ENCODE peak calls at places on chromosomes 7 and 10, in five cellular contexts. Y is BJ, F is neural progenitor cell, A is right lobe of liver, N is cardiac muscle cell. C is an unnamed sample. For H3K27me3, the result is how much of the 10 kb centered on the place peaks cover.

GRCh38 chr10:96138102-96138501 is 8.0 kb downstream of the ZNF518A start:
- DNase-seq in Y (no peak), F (peak), A (no peak), N (no peak), C (no peak)

GRCh38 chr10:90674461-90674860 is 183.4 kb downstream of the HTR7 start:
- DNase-seq in Y (no peak), F (no peak), A (no peak), N (no peak), C (no peak)

GRCh38 chr10:84494849-84495180 is 166.4 kb downstream of the CCSER2 start:
- DNase-seq in Y (no peak), F (no peak), A (no peak), N (no peak), C (no peak)

GRCh38 chr10:131843881-131844284 is 56.9 kb upstream of the PPP2R2D start:
- DNase-seq in Y (no peak), F (no peak), A (no peak), N (no peak), C (no peak)

GRCh38 chr10:16832351-16833080 is 15.3 kb upstream of the RSU1 start:
- DNase-seq in Y (peak), F (no peak), A (no peak), N (peak), C (peak)

GRCh38 chr10:133279961-133280283 is 3.3 kb upstream of the ADAM8 start:
- DNase-seq in Y (no peak), F (no peak), A (no peak), N (no peak), C (no peak)

GRCh38 chr7:132164558-132165130 is 411.6 kb downstream of the PLXNA4 start:
- DNase-seq in Y (no peak), F (no peak), A (no peak), N (no peak), C (no peak)

GRCh38 chr10:113004219-113004618 is 54.2 kb downstream of the TCF7L2 start:
- DNase-seq in Y (no peak), F (no peak), A (no peak), N (no peak), C (no peak)

GRCh38 chr10:127117125-127117524 is 79.3 kb downstream of the INSYN2A start:
- DNase-seq in Y (peak), F (peak), A (no peak), N (peak), C (no peak)

GRCh38 chr7:157087646-157088045 is 51.1 kb upstream of the UBE3C start:
- DNase-seq in Y (no peak), F (no peak), A (peak), N (no peak), C (no peak)

GRCh38 chr7:26101471-26102151 is 50.4 kb upstream of the NFE2L3 start:
- DNase-seq in Y (no peak), F (peak), A (no peak), N (no peak), C (no peak)

GRCh38 chr10:61110188-61110844 is 166.3 kb upstream of the RHOBTB1 start:
- DNase-seq in Y (peak), F (no peak), A (no peak), N (peak), C (no peak)

GRCh38 chr10:84903320-84903719 is 574.9 kb downstream of the CCSER2 start:
- DNase-seq in Y (no peak), F (no peak), A (no peak), N (no peak), C (no peak)

GRCh38 chr7:34823650-34824258 is 165.7 kb downstream of the NPSR1 start:
- DNase-seq in Y (no peak), F (peak), A (peak), N (peak), C (peak)

GRCh38 chr7:68470836-68471235 is 1127.4 kb upstream of the AUTS2 start:
- DNase-seq in Y (no peak), F (no peak), A (no peak), N (no peak), C (no peak)

GRCh38 chr7:134662166-134662870 is 15.7 kb downstream of the BPGM start:
- DNase-seq in Y (no peak), F (no peak), A (no peak), N (no peak), C (no peak)

GRCh38 chr7:24882989-24883631 is 96.9 kb downstream of the OSBPL3 start:
- DNase-seq in Y (peak), F (no peak), A (no peak), N (peak), C (no peak)

GRCh38 chr10:115355162-115355760 is 262.1 kb downstream of the ATRNL1 start:
- DNase-seq in Y (peak), F (peak), A (peak), N (peak), C (no peak)

GRCh38 chr7:152673902-152674301 is 2.0 kb downstream of the XRCC2 start:
- DNase-seq in Y (no peak), F (no peak), A (no peak), N (no peak), C (peak)

GRCh38 chr7:29447828-29448227 is 115.8 kb upstream of the PRR15 start:
- DNase-seq in Y (no peak), F (no peak), A (no peak), N (peak), C (no peak)

GRCh38 chr10:74650613-74651012 is 175.8 kb upstream of the KAT6B start:
- DNase-seq in Y (no peak), F (no peak), A (no peak), N (no peak), C (no peak)

GRCh38 chr10:105743343-105744056 is 1102.4 kb downstream of the SORCS3 start:
- DNase-seq in Y (no peak), F (no peak), A (no peak), N (no peak), C (no peak)

GRCh38 chr7:19491821-19492452 is 216.9 kb downstream of the POLR1F start:
- DNase-seq in Y (peak), F (peak), A (no peak), N (peak), C (no peak)

GRCh38 chr10:118844731-118845573 is 90.2 kb upstream of the CACUL1 start:
- DNase-seq in Y (no peak), F (no peak), A (no peak), N (peak), C (no peak)

GRCh38 chr10:119608316-119609155 is 11.8 kb upstream of the TIAL1 start:
- DNase-seq in Y (no peak), F (peak), A (peak), N (peak), C (peak)

GRCh38 chr7:33623267-33623666 is 282.1 kb upstream of the BMPER start:
- DNase-seq in Y (peak), F (no peak), A (no peak), N (peak), C (no peak)

GRCh38 chr10:2700626-2701305 is 366.6 kb upstream of the PFKP start:
- DNase-seq in Y (no peak), F (no peak), A (no peak), N (no peak), C (no peak)

GRCh38 chr7:91668217-91668616 is 212.3 kb downstream of the MTERF1 start:
- DNase-seq in Y (no peak), F (no peak), A (no peak), N (no peak), C (no peak)

GRCh38 chr7:127953966-127954365 is 77.3 kb downstream of the LRRC4 start:
- DNase-seq in Y (no peak), F (peak), A (no peak), N (no peak), C (no peak)

GRCh38 chr7:20331912-20332317 is 1.2 kb downstream of the ITGB8 start:
- DNase-seq in Y (no peak), F (peak), A (no peak), N (no peak), C (no peak)

GRCh38 chr10:91579351-91579985 is 53.4 kb downstream of the PPP1R3C start:
- DNase-seq in Y (no peak), F (no peak), A (no peak), N (no peak), C (no peak)

GRCh38 chr7:143408686-143409551 is at the start of gene EPHA1:
- DNase-seq in Y (no peak), F (peak), A (peak), N (peak), C (peak)

GRCh38 chr7:143405158-143405557 is 3.5 kb downstream of the EPHA1 start:
- DNase-seq in Y (no peak), F (no peak), A (no peak), N (peak), C (no peak)

GRCh38 chr7:143408247-143408685 is 390 bp downstream of the EPHA1 start:
- DNase-seq in Y (no peak), F (peak), A (peak), N (no peak), C (no peak)

GRCh38 chr7:143405671-143406352 is 2.8 kb downstream of the EPHA1 start:
- DNase-seq in Y (no peak), F (no peak), A (peak), N (no peak), C (no peak)

DNA sequence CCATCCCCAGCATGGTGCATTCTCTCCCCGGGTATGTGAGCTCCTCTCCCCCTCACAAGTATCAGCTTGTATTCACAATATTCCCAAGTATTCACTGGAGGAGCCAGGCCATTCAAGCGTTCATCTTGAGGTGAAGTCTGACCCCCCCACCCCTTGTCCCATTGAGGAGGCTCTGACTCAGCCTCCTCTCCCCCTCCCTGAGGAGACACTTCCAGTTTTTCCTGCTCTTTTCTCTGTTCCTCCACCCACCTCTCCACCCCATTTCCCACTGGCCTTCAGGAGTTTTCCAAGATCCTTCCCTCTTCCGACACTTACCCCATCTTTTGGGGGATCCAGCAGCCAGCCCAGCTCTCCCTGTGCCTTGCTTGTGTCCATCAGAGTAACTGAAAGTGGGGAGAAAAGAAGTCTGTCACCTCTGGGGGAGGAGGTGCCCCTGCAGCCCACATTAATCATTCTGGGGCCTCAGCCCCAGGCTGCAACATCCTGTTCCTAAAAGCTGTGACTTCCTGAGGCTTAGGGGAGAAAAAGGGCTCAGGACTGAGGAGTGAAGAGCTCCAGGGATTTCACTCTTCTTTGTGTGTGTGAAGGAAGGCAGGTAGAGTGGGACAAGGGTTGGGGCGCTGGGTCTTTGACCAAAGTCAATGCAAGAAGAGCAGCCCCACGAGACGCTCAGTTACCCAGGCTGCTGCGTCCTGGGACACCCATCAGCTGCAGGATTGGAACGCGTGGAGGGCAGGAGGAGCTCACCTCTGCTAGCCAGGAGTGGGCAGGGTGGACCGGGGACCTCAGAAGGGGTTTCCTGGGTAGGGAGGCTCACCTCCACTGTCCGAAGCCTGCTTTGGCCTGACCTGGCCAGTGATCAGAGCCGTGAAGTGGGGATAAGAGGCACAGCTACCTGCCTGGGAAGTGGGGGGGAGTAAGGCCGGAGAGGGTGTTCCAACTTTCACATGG is 1.1 kb downstream of the EPHA1 start:
- DNase-seq in Y (no peak), F (no peak), A (no peak), N (no peak), C (no peak)
- H3K4me3 ChIP-seq in Y (no peak), F (peak), A (peak), N (no peak), C (no peak)

GRCh38 chr7:123208793-123209192 is 9.0 kb upstream of the SLC13A1 start:
- DNase-seq in Y (no peak), F (peak), A (no peak), N (peak), C (no peak)
- TF ChIP-seq CTCF in Y (no peak), F (peak), A (peak), N (peak), C (no peak)

GRCh38 chr10:101221479-101222246 is 7.6 kb downstream of the LBX1 start:
- DNase-seq in Y (no peak), F (no peak), A (no peak), N (no peak), C (no peak)

GRCh38 chr10:101224060-101224909 is 5.0 kb downstream of the LBX1 start:
- DNase-seq in Y (no peak), F (peak), A (no peak), N (no peak), C (no peak)

GRCh38 chr10:101223274-101224059 is 5.8 kb downstream of the LBX1 start:
- DNase-seq in Y (no peak), F (peak), A (no peak), N (no peak), C (no peak)

GRCh38 chr10:101222683-101223273 is 6.5 kb downstream of the LBX1 start:
- DNase-seq in Y (no peak), F (peak), A (no peak), N (no peak), C (no peak)

GRCh38 chr10:101222247-101222531 is 7.1 kb downstream of the LBX1 start:
- DNase-seq in Y (no peak), F (peak), A (no peak), N (no peak), C (no peak)
- H3K27me3 ChIP-seq in Y (half or more), F (half or more), A (half or more), N (half or more), C (under half)

GRCh38 chr10:71667374-71667750 is 52.2 kb downstream of the C10orf105 start:
- DNase-seq in Y (no peak), F (no peak), A (no peak), N (no peak), C (no peak)
- H3K4me3 ChIP-seq in Y (no peak), F (no peak), A (no peak), N (no peak), C (no peak)

DNA sequence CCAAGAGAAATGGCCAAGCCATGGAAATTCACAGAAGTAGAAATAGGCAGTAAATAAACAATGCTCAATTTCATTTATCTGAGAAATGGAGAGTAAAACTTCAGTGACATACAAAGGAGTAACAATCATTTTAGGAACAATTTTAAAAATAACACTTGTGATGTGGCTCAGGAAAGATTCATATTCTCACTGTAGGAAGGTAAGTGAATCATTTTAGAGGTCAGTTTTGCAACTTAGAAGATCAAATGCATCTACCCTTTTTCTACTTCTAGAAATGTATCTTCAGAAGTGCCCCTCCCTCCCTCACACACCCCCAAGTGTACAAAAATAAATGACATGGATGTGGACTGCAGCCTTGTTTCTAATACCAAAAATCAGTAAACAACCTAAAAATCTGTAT is 78.3 kb downstream of the ALOX5 start:
- DNase-seq in Y (no peak), F (no peak), A (no peak), N (no peak), C (no peak)
- TF ChIP-seq CTCF in Y (no peak), F (no peak), A (no peak), N (no peak), C (no peak)

DNA sequence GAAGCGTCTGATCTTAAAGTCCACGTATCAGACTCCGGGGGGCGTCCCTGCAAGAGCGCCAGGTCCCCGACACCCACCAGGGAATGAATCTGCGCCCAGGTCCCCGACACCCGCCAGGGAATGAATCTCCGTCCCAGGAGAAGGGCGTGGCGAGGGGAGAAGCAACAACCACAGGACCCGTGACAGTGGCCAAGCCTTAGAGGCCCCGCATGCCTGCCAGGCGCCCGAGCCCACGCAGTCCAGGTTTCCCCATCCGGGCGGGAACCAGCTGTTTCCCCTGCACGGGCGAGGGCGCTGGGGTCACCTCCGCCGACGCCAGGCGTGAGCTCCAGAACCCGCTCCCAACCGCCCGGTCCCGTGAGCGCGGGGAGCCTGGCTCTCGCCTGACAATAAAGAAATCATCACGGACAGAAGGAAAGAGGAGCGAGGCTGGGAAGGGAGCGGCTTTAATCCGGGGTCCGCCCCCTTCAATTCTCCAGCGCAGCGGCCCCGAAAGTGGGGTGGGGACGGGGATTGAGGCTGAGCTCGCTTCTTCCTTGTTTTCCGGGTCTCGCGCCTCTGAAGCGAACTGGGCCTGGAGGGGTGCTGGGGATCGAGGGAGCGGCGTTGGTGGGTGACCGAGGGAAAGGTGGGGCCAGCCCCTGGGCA is 29.0 kb upstream of the BMS1 start:
- DNase-seq in Y (no peak), F (peak), A (no peak), N (no peak), C (no peak)
- H3K27me3 ChIP-seq in Y (under half), F (half or more), A (under half), N (half or more), C (under half)

DNA sequence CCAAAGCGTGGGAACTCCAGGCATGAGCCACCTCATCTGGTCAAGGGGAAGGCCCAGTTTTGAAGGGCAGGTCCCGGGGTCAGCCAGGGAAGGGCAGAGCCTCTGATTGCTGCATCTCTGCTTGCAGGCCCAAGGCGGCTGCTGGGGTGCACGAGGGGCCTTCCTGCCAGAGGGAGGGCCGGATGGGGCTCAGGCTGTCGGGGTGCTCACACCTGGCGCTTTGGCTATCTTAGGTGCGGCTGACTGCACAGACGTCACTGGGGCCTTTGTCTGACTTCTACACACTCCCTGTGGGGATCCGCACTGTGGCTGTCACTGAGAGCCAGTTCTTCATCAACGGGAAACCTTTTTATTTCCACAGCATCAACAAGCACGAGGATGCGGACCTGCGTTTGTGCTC is 68.7 kb downstream of the ZNF727 start:
- DNase-seq in Y (no peak), F (no peak), A (no peak), N (no peak), C (no peak)
- H3K4me3 ChIP-seq in Y (no peak), F (no peak), A (no peak), N (no peak), C (no peak)

GRCh38 chr7:66114743-66115727 is at the start of gene CRCP:
- DNase-seq in Y (no peak), F (peak), A (peak), N (peak), C (peak)
- TF ChIP-seq CTCF in Y (peak), F (no peak), A (no peak), N (peak), C (no peak)

DNA sequence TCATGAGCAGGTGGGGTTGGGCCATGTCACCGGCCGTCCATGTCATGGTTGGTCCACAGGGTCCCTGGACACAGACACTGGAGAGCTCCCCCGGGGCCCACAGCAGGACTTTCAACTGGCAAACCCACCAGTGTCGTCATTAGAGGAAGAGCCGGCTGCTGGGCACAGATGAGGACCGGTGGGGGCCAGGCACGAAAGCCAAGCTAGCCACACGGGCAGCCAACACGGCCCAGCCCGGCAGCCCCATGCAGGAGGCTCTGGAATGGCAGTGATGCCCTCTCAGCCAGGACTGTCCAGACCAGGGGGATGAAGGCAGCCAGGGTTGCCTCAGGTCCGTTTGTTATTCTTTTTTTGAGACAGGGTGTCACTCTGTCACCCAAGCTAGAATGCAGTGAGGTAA is 21.1 kb upstream of the UNCX start:
- DNase-seq in Y (no peak), F (no peak), A (no peak), N (no peak), C (no peak)
- H3K27me3 ChIP-seq in Y (under half), F (half or more), A (under half), N (under half), C (under half)